ENCODE peak calls at places on chromosomes 13 and 19, in five cellular contexts. R is RCC 7860; V is EL; K is nucleus accumbens; J is stimulated activated CD4-positive, alpha-beta T cell treated with anti-CD3 and anti-CD28 coated beads, Interleukin-15, amount 100 ng/mL, for 24 hours. M is an unnamed sample.
A peak's percentile ranks its signal among the peaks of the same experiment; 100 is the strongest.

GRCh38 chr13:83798731-83799130 is 83.5 kb downstream of the SLITRK1 start:
- DNase-seq in K (no peak), R (no peak), V (peak; percentile 35), J (no peak), M (no peak)

GRCh38 chr19:7010722-7011593 is 10.3 kb downstream of the MBD3L2B start:
- DNase-seq in R (no peak), V (no peak), K (no peak), J (peak; percentile 46), M (no peak)

GRCh38 chr13:33678906-33679657 is 138.9 kb upstream of the RFC3 start:
- DNase-seq in V (no peak), K (peak; percentile 3), R (peak; percentile 83), J (peak; percentile 88), M (peak; percentile 24)

GRCh38 chr19:34974631-34975030 is 10.6 kb upstream of the ZNF792 start:
- DNase-seq in R (no peak), K (no peak), J (no peak), V (no peak), M (no peak)

GRCh38 chr19:15464394-15465385 is at the start of gene RASAL3:
- DNase-seq in R (no peak), J (peak; percentile 80), V (no peak), K (no peak), M (peak; percentile 60)

GRCh38 chr19:46944918-46945628 is 74.6 kb upstream of the NPAS1 start:
- DNase-seq in J (no peak), V (peak; percentile 47), K (peak; percentile 83), R (no peak), M (no peak)

GRCh38 chr13:112102243-112102642 is 35.3 kb downstream of the SOX1 start:
- DNase-seq in J (no peak), K (no peak), R (peak; percentile 7), V (no peak), M (no peak)

GRCh38 chr19:1748703-1749341 is 4.5 kb upstream of the ONECUT3 start:
- DNase-seq in K (no peak), V (no peak), J (no peak), R (no peak), M (no peak)

GRCh38 chr19:33428627-33429013 is 55.1 kb downstream of the CEBPG start:
- DNase-seq in R (no peak), K (no peak), V (no peak), J (no peak), M (no peak)

GRCh38 chr13:34300559-34300958 is 482.6 kb downstream of the RFC3 start:
- DNase-seq in R (no peak), K (no peak), J (no peak), V (peak; percentile 28), M (no peak)

GRCh38 chr19:15372891-15373301 is 6.7 kb downstream of the AKAP8 start:
- DNase-seq in K (no peak), J (no peak), R (no peak), V (no peak), M (no peak)

GRCh38 chr13:46492946-46493345 is 60.0 kb upstream of the LRCH1 start:
- DNase-seq in R (no peak), V (peak; percentile 51), J (no peak), K (no peak), M (no peak)